ENCODE peak calls at places on chromosome 12, in ten cellular contexts. I is substantia nigra; K is lung microvascular endothelial cell; D is islet precursor cell; H is Right ventricle myocardium superior; L is NCI-H2081; S is neuronal stem cell; U is activated effector memory CD4-positive, alpha-beta T cell treated with anti-CD3 and anti-CD28 coated beads, Interleukin-2, amount 50 U/mL, for 16 hours; E is HS-27A; B is NAMALWA. Y is an unnamed sample.

GRCh38 chr12:12723147-12723680 is 6.0 kb downstream of the CDKN1B start:
- DNase-seq in S (no peak), U (no peak), K (peak), L (no peak), E (no peak), D (no peak), I (no peak), H (no peak), B (peak), Y (no peak)

GRCh38 chr12:76223869-76224268 is 124.3 kb downstream of the BBS10 start:
- DNase-seq in S (no peak), D (no peak), E (no peak), L (no peak), U (no peak), K (peak), H (no peak), B (no peak), I (no peak), Y (no peak)

GRCh38 chr12:23579257-23579656 is 370.2 kb downstream of the SOX5 start:
- DNase-seq in L (no peak), K (no peak), E (no peak), S (no peak), D (no peak), B (no peak), I (no peak), U (no peak), H (no peak), Y (no peak)

GRCh38 chr12:112130461-112130998 is 5.2 kb downstream of the TRAFD1 start:
- DNase-seq in H (no peak), E (no peak), S (no peak), K (peak), B (peak), L (no peak), D (no peak), I (no peak), U (no peak), Y (no peak)

GRCh38 chr12:57138526-57139272 is 8.7 kb downstream of the LRP1-AS start:
- DNase-seq in B (no peak), L (no peak), I (no peak), U (no peak), D (no peak), H (peak), K (no peak), S (no peak), E (no peak), Y (no peak)

GRCh38 chr12:32761716-32762115 is 6.0 kb upstream of the YARS2 start:
- DNase-seq in S (no peak), K (no peak), L (no peak), H (no peak), U (no peak), I (no peak), D (no peak), B (peak), E (no peak), Y (no peak)

GRCh38 chr12:18998343-18999270 is 130.9 kb upstream of the PLEKHA5 start:
- DNase-seq in I (no peak), U (no peak), S (no peak), E (peak), L (no peak), D (peak), H (no peak), K (no peak), B (no peak), Y (peak)

GRCh38 chr12:124440841-124441381 is 126.5 kb downstream of the NCOR2 start:
- DNase-seq in H (peak), U (no peak), K (no peak), L (no peak), D (peak), B (no peak), S (no peak), E (no peak), I (no peak), Y (no peak)

GRCh38 chr12:82627799-82628198 is 58.9 kb upstream of the TMTC2 start:
- DNase-seq in U (no peak), K (peak), B (peak), I (no peak), S (no peak), H (no peak), L (peak), E (no peak), D (peak), Y (no peak)

GRCh38 chr12:94673951-94674570 is 23.7 kb upstream of the TMCC3 start:
- DNase-seq in L (no peak), K (peak), D (peak), E (no peak), S (no peak), U (no peak), H (no peak), B (no peak), I (no peak), Y (peak)

GRCh38 chr12:22046968-22047390 is 961 bp downstream of the CMAS start:
- DNase-seq in U (no peak), D (no peak), K (peak), I (no peak), E (no peak), B (no peak), S (no peak), H (no peak), L (no peak), Y (no peak)

GRCh38 chr12:114636723-114637480 is 47.1 kb downstream of the TBX3 start:
- DNase-seq in E (no peak), D (peak), U (no peak), K (no peak), H (no peak), L (no peak), S (no peak), I (no peak), B (no peak), Y (no peak)

GRCh38 chr12:23221066-23221465 is 596.1 kb downstream of the ETNK1 start:
- DNase-seq in S (no peak), H (no peak), K (no peak), D (no peak), E (no peak), L (no peak), B (peak), I (no peak), U (no peak), Y (no peak)

GRCh38 chr12:3288690-3289089 is 202.3 kb upstream of the PRMT8 start:
- DNase-seq in U (no peak), B (no peak), L (no peak), D (no peak), I (no peak), K (no peak), H (no peak), E (no peak), S (no peak), Y (no peak)

GRCh38 chr12:22056607-22057006 is 10.6 kb downstream of the CMAS start:
- DNase-seq in U (no peak), K (no peak), H (no peak), L (no peak), D (no peak), I (no peak), E (no peak), B (no peak), S (no peak), Y (no peak)

GRCh38 chr12:93823616-93824410 is 146.6 kb downstream of the CRADD start:
- DNase-seq in E (no peak), B (no peak), S (no peak), D (no peak), U (no peak), K (no peak), H (no peak), I (no peak), L (no peak), Y (no peak)

GRCh38 chr12:66931091-66931490 is 252.2 kb upstream of the GRIP1 start:
- DNase-seq in B (no peak), H (no peak), I (no peak), K (no peak), S (no peak), D (peak), L (no peak), E (no peak), U (no peak), Y (no peak)

Y was measured in pulmonary artery endothelial cell.